ENCODE peak calls at places on chromosomes 6 and 20, in five cellular contexts. T is stimulated activated CD4-positive, alpha-beta T cell treated with anti-CD3 and anti-CD28 coated beads, Interleukin-2, amount 100 ng/mL, for 24 hours; L is NCI-H345; Y is AG09319; E is HFFc6. W is an unnamed sample.

GRCh38 chr6:164207024-164207423 is 792.5 kb downstream of the QKI start:
- DNase-seq in T (no peak), L (no peak), Y (no peak), E (no peak), W (no peak)

GRCh38 chr6:169861431-169862045 is 110.1 kb downstream of the ERMARD start:
- DNase-seq in T (no peak), L (no peak), Y (no peak), E (no peak), W (no peak)

GRCh38 chr6:106163446-106163965 is 77.4 kb downstream of the PRDM1 start:
- DNase-seq in T (peak), L (no peak), Y (no peak), E (peak), W (peak)

GRCh38 chr6:35192301-35192860 is 21.4 kb upstream of the SCUBE3 start:
- DNase-seq in T (no peak), L (no peak), Y (no peak), E (no peak), W (no peak)

GRCh38 chr6:148954934-148955915 is 208.4 kb downstream of the UST start:
- DNase-seq in T (no peak), L (no peak), Y (no peak), E (no peak), W (no peak)

GRCh38 chr6:39426057-39426592 is 103.6 kb upstream of the KCNK16 start:
- DNase-seq in T (no peak), L (peak), Y (peak), E (no peak), W (peak)

GRCh38 chr20:4828830-4829493 is 107.3 kb downstream of the PRND start:
- DNase-seq in T (no peak), L (no peak), Y (no peak), E (no peak), W (no peak)

GRCh38 chr20:9501473-9501872 is 12.9 kb upstream of the LAMP5 start:
- DNase-seq in T (no peak), L (no peak), Y (no peak), E (no peak), W (no peak)

GRCh38 chr6:98027898-98028297 is 744.9 kb upstream of the MMS22L start:
- DNase-seq in T (no peak), L (no peak), Y (no peak), E (no peak), W (no peak)

GRCh38 chr20:20206788-20207187 is 154.5 kb downstream of the CFAP61 start:
- DNase-seq in T (no peak), L (no peak), Y (no peak), E (no peak), W (no peak)

GRCh38 chr20:53874706-53875105 is 195.7 kb downstream of the BCAS1 start:
- DNase-seq in T (no peak), L (no peak), Y (no peak), E (no peak), W (no peak)

GRCh38 chr6:11197175-11197535 is 35.3 kb downstream of the NEDD9 start:
- DNase-seq in T (no peak), L (no peak), Y (peak), E (peak), W (peak)

GRCh38 chr6:41062056-41062455 is 9.1 kb downstream of the APOBEC2 start:
- DNase-seq in T (no peak), L (no peak), Y (no peak), E (no peak), W (no peak)

GRCh38 chr20:53927990-53928389 is 142.4 kb downstream of the BCAS1 start:
- DNase-seq in T (no peak), L (no peak), Y (no peak), E (no peak), W (no peak)

GRCh38 chr6:157908369-157909281 is 73.0 kb upstream of the SYNJ2 start:
- DNase-seq in T (no peak), L (no peak), Y (no peak), E (no peak), W (no peak)

GRCh38 chr6:41736207-41736710 is 851 bp upstream of the TFEB start:
- DNase-seq in T (no peak), L (no peak), Y (no peak), E (no peak), W (no peak)

GRCh38 chr6:111259089-111259831 is 172.0 kb downstream of the SLC16A10 start:
- DNase-seq in T (peak), L (peak), Y (peak), E (peak), W (peak)

GRCh38 chr6:5403619-5404018 is 142.3 kb downstream of the FARS2 start:
- DNase-seq in T (no peak), L (no peak), Y (no peak), E (peak), W (no peak)

GRCh38 chr20:44932916-44933315 is 23.1 kb downstream of the PABPC1L start:
- DNase-seq in T (no peak), L (no peak), Y (no peak), E (no peak), W (no peak)

GRCh38 chr20:20060234-20060998 is 8.1 kb downstream of the CFAP61 start:
- DNase-seq in T (no peak), L (no peak), Y (no peak), E (no peak), W (no peak)

GRCh38 chr6:80767808-80768207 is 661.3 kb downstream of the BCKDHB start:
- DNase-seq in T (no peak), L (no peak), Y (peak), E (peak), W (peak)

GRCh38 chr6:41449399-41450245 is 96.6 kb upstream of the FOXP4 start:
- DNase-seq in T (no peak), L (peak), Y (peak), E (no peak), W (no peak)

GRCh38 chr6:159654483-159655098 is 38.5 kb downstream of the SOD2 start:
- DNase-seq in T (no peak), L (peak), Y (peak), E (peak), W (peak)

GRCh38 chr20:47796952-47797351 is 11.7 kb upstream of the SULF2 start:
- DNase-seq in T (no peak), L (no peak), Y (no peak), E (no peak), W (no peak)

GRCh38 chr6:63928613-63929012 is 293.0 kb downstream of the PHF3 start:
- DNase-seq in T (no peak), L (no peak), Y (no peak), E (no peak), W (no peak)

GRCh38 chr6:165770430-165771082 is 107.5 kb upstream of the PDE10A start:
- DNase-seq in T (no peak), L (no peak), Y (no peak), E (no peak), W (no peak)

GRCh38 chr6:20393297-20393696 is 8.4 kb upstream of the E2F3 start:
- DNase-seq in T (no peak), L (no peak), Y (no peak), E (no peak), W (no peak)

GRCh38 chr6:7621761-7622160 is 31.8 kb downstream of the SNRNP48 start:
- DNase-seq in T (no peak), L (no peak), Y (no peak), E (peak), W (no peak)

GRCh38 chr6:79225718-79226117 is 8.8 kb downstream of the HMGN3 start:
- DNase-seq in T (no peak), L (no peak), Y (peak), E (peak), W (no peak)

GRCh38 chr6:142570221-142570671 is 268.4 kb downstream of the ADGRG6 start:
- DNase-seq in T (no peak), L (no peak), Y (no peak), E (peak), W (peak)

GRCh38 chr20:46512943-46513844 is at the start of gene ZNF334:
- DNase-seq in T (peak), L (peak), Y (no peak), E (peak), W (no peak)

W was measured in A172.